ENCODE peak calls at places on chromosomes 13 and 19, in ten cellular contexts. One of them, this sample, is unnamed.

GRCh38 chr19:3961007-3961406 is 9.9 kb downstream of the DAPK3 start:
- DNase-seq in cardiac muscle cell: no peak
- DNase-seq in neural crest cell: no peak
- DNase-seq in pancreas: no peak
- DNase-seq in transverse colon: no peak
- DNase-seq in neural progenitor cell: no peak
- DNase-seq in fibroblast of lung: no peak
- DNase-seq in BJ: no peak
- DNase-seq in endothelial cell: no peak
- DNase-seq in PC-3: no peak
- DNase-seq in this sample: no peak

GRCh38 chr13:31310781-31311180 is 111.0 kb downstream of the B3GLCT start:
- DNase-seq in cardiac muscle cell: no peak
- DNase-seq in neural crest cell: no peak
- DNase-seq in pancreas: peak; percentile 35
- DNase-seq in transverse colon: no peak
- DNase-seq in neural progenitor cell: no peak
- DNase-seq in fibroblast of lung: no peak
- DNase-seq in BJ: no peak
- DNase-seq in endothelial cell: no peak
- DNase-seq in PC-3: no peak
- DNase-seq in this sample: no peak

GRCh38 chr19:38383184-38383583 is 4.7 kb downstream of the GGN start:
- DNase-seq in cardiac muscle cell: no peak
- DNase-seq in neural crest cell: no peak
- DNase-seq in pancreas: no peak
- DNase-seq in transverse colon: no peak
- DNase-seq in neural progenitor cell: no peak
- DNase-seq in fibroblast of lung: no peak
- DNase-seq in BJ: no peak
- DNase-seq in endothelial cell: no peak
- DNase-seq in PC-3: no peak
- DNase-seq in this sample: no peak

GRCh38 chr13:29160862-29161261 is 340.7 kb downstream of the MTUS2 start:
- DNase-seq in cardiac muscle cell: no peak
- DNase-seq in neural crest cell: no peak
- DNase-seq in pancreas: no peak
- DNase-seq in transverse colon: no peak
- DNase-seq in neural progenitor cell: no peak
- DNase-seq in fibroblast of lung: no peak
- DNase-seq in BJ: no peak
- DNase-seq in endothelial cell: no peak
- DNase-seq in PC-3: no peak
- DNase-seq in this sample: no peak

GRCh38 chr19:14198384-14199376 is 7.3 kb downstream of the ADGRL1 start:
- DNase-seq in cardiac muscle cell: no peak
- DNase-seq in neural crest cell: no peak
- DNase-seq in pancreas: no peak
- DNase-seq in transverse colon: no peak
- DNase-seq in neural progenitor cell: no peak
- DNase-seq in fibroblast of lung: peak; percentile 43
- DNase-seq in BJ: no peak
- DNase-seq in endothelial cell: no peak
- DNase-seq in PC-3: no peak
- DNase-seq in this sample: no peak

GRCh38 chr19:54178581-54179261 is 5.8 kb upstream of the TMC4 start:
- DNase-seq in cardiac muscle cell: peak; percentile 53
- DNase-seq in neural crest cell: no peak
- DNase-seq in pancreas: peak; percentile 65
- DNase-seq in transverse colon: no peak
- DNase-seq in neural progenitor cell: peak; percentile 66
- DNase-seq in fibroblast of lung: no peak
- DNase-seq in BJ: no peak
- DNase-seq in endothelial cell: no peak
- DNase-seq in PC-3: peak; percentile 42
- DNase-seq in this sample: no peak

GRCh38 chr13:20127563-20128458 is 33.0 kb downstream of the GJA3 start:
- DNase-seq in cardiac muscle cell: peak; percentile 69
- DNase-seq in neural crest cell: peak; percentile 63
- DNase-seq in pancreas: peak; percentile 88
- DNase-seq in transverse colon: peak; percentile 77
- DNase-seq in neural progenitor cell: peak; percentile 74
- DNase-seq in fibroblast of lung: peak; percentile 51
- DNase-seq in BJ: no peak
- DNase-seq in endothelial cell: peak; percentile 51
- DNase-seq in PC-3: peak; percentile 66
- DNase-seq in this sample: no peak

GRCh38 chr19:42816901-42817300 is 51.4 kb upstream of the PSG8 start:
- DNase-seq in cardiac muscle cell: no peak
- DNase-seq in neural crest cell: no peak
- DNase-seq in pancreas: no peak
- DNase-seq in transverse colon: no peak
- DNase-seq in neural progenitor cell: no peak
- DNase-seq in fibroblast of lung: no peak
- DNase-seq in BJ: no peak
- DNase-seq in endothelial cell: no peak
- DNase-seq in PC-3: no peak
- DNase-seq in this sample: no peak

GRCh38 chr19:6204212-6204611 is 68.7 kb downstream of the ACSBG2 start:
- DNase-seq in cardiac muscle cell: no peak
- DNase-seq in neural crest cell: no peak
- DNase-seq in pancreas: no peak
- DNase-seq in transverse colon: no peak
- DNase-seq in neural progenitor cell: no peak
- DNase-seq in fibroblast of lung: no peak
- DNase-seq in BJ: no peak
- DNase-seq in endothelial cell: no peak
- DNase-seq in PC-3: no peak
- DNase-seq in this sample: no peak

GRCh38 chr19:6196361-6196760 is 60.9 kb downstream of the ACSBG2 start:
- DNase-seq in cardiac muscle cell: no peak
- DNase-seq in neural crest cell: no peak
- DNase-seq in pancreas: peak; percentile 24
- DNase-seq in transverse colon: no peak
- DNase-seq in neural progenitor cell: no peak
- DNase-seq in fibroblast of lung: no peak
- DNase-seq in BJ: no peak
- DNase-seq in endothelial cell: no peak
- DNase-seq in PC-3: no peak
- DNase-seq in this sample: no peak

GRCh38 chr19:6204866-6205723 is 69.6 kb downstream of the ACSBG2 start:
- DNase-seq in cardiac muscle cell: no peak
- DNase-seq in neural crest cell: no peak
- DNase-seq in pancreas: peak; percentile 35
- DNase-seq in transverse colon: no peak
- DNase-seq in neural progenitor cell: no peak
- DNase-seq in fibroblast of lung: no peak
- DNase-seq in BJ: no peak
- DNase-seq in endothelial cell: no peak
- DNase-seq in PC-3: no peak
- DNase-seq in this sample: no peak

GRCh38 chr19:6198896-6199239 is 63.4 kb downstream of the ACSBG2 start:
- DNase-seq in cardiac muscle cell: no peak
- DNase-seq in neural crest cell: no peak
- DNase-seq in pancreas: no peak
- DNase-seq in transverse colon: no peak
- DNase-seq in neural progenitor cell: no peak
- DNase-seq in fibroblast of lung: no peak
- DNase-seq in BJ: no peak
- DNase-seq in endothelial cell: no peak
- DNase-seq in PC-3: no peak
- DNase-seq in this sample: no peak

GRCh38 chr19:6199240-6199983 is 63.9 kb downstream of the ACSBG2 start:
- DNase-seq in cardiac muscle cell: peak; percentile 99
- DNase-seq in neural crest cell: peak; percentile 98
- DNase-seq in pancreas: peak; percentile 100
- DNase-seq in transverse colon: peak; percentile 100
- DNase-seq in neural progenitor cell: peak; percentile 100
- DNase-seq in fibroblast of lung: peak; percentile 99
- DNase-seq in BJ: peak; percentile 94
- DNase-seq in endothelial cell: peak; percentile 99
- DNase-seq in PC-3: peak; percentile 99
- DNase-seq in this sample: peak; percentile 98
- TF ChIP-seq CTCF in cardiac muscle cell: peak; percentile 30
- TF ChIP-seq CTCF in neural crest cell: peak; percentile 47
- TF ChIP-seq CTCF in pancreas: no peak
- TF ChIP-seq CTCF in transverse colon: peak; percentile 79
- TF ChIP-seq CTCF in neural progenitor cell: peak; percentile 24
- TF ChIP-seq CTCF in fibroblast of lung: peak; percentile 35
- TF ChIP-seq CTCF in BJ: peak; percentile 44
- TF ChIP-seq CTCF in endothelial cell: peak; percentile 11
- TF ChIP-seq CTCF in PC-3: no peak
- TF ChIP-seq CTCF in this sample: no peak

GRCh38 chr19:1769645-1769985 is 16.3 kb downstream of the ONECUT3 start:
- DNase-seq in cardiac muscle cell: no peak
- DNase-seq in neural crest cell: no peak
- DNase-seq in pancreas: peak; percentile 32
- DNase-seq in transverse colon: no peak
- DNase-seq in neural progenitor cell: no peak
- DNase-seq in fibroblast of lung: no peak
- DNase-seq in BJ: no peak
- DNase-seq in endothelial cell: no peak
- DNase-seq in PC-3: no peak
- DNase-seq in this sample: no peak

GRCh38 chr19:1766800-1767352 is 13.6 kb downstream of the ONECUT3 start:
- DNase-seq in cardiac muscle cell: no peak
- DNase-seq in neural crest cell: no peak
- DNase-seq in pancreas: peak; percentile 40
- DNase-seq in transverse colon: no peak
- DNase-seq in neural progenitor cell: no peak
- DNase-seq in fibroblast of lung: no peak
- DNase-seq in BJ: no peak
- DNase-seq in endothelial cell: no peak
- DNase-seq in PC-3: no peak
- DNase-seq in this sample: no peak

GRCh38 chr19:1767464-1767933 is 14.2 kb downstream of the ONECUT3 start:
- DNase-seq in cardiac muscle cell: peak; percentile 44
- DNase-seq in neural crest cell: peak; percentile 78
- DNase-seq in pancreas: peak; percentile 70
- DNase-seq in transverse colon: peak; percentile 46
- DNase-seq in neural progenitor cell: peak; percentile 67
- DNase-seq in fibroblast of lung: no peak
- DNase-seq in BJ: no peak
- DNase-seq in endothelial cell: peak; percentile 75
- DNase-seq in PC-3: peak; percentile 41
- DNase-seq in this sample: no peak

GRCh38 chr19:1768918-1769644 is 15.8 kb downstream of the ONECUT3 start:
- DNase-seq in cardiac muscle cell: no peak
- DNase-seq in neural crest cell: no peak
- DNase-seq in pancreas: peak; percentile 36
- DNase-seq in transverse colon: no peak
- DNase-seq in neural progenitor cell: no peak
- DNase-seq in fibroblast of lung: no peak
- DNase-seq in BJ: no peak
- DNase-seq in endothelial cell: no peak
- DNase-seq in PC-3: no peak
- DNase-seq in this sample: no peak

DNA sequence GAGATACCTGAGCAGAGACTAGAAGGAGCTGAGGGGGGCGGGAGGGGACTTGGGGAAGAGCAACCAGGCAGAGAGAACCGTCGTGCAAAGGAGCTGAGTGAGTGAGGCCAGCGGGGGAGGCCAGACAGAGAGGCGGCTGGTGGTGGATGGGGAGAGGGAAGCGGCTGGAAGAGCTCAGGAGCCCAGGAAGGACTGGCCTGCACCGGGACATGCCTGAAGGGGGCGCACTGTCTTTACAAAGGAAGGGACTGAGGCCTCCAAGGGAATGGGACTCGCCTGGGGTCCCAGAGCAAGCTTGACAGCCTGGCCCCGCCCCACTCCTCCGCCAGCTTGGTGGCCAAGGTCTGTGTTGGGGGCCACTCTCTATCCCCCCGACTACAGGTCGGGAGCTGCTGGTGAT is 14.9 kb downstream of the ONECUT3 start:
- DNase-seq in cardiac muscle cell: peak; percentile 53
- DNase-seq in neural crest cell: peak; percentile 64
- DNase-seq in pancreas: peak; percentile 43
- DNase-seq in transverse colon: peak; percentile 20
- DNase-seq in neural progenitor cell: peak; percentile 75
- DNase-seq in fibroblast of lung: no peak
- DNase-seq in BJ: no peak
- DNase-seq in endothelial cell: peak; percentile 39
- DNase-seq in PC-3: no peak
- DNase-seq in this sample: no peak
- TF ChIP-seq CTCF in cardiac muscle cell: peak; percentile 44
- TF ChIP-seq CTCF in neural crest cell: peak; percentile 35
- TF ChIP-seq CTCF in pancreas: no peak
- TF ChIP-seq CTCF in transverse colon: no peak
- TF ChIP-seq CTCF in neural progenitor cell: peak; percentile 53
- TF ChIP-seq CTCF in fibroblast of lung: peak; percentile 29
- TF ChIP-seq CTCF in BJ: peak; percentile 39
- TF ChIP-seq CTCF in endothelial cell: no peak
- TF ChIP-seq CTCF in PC-3: peak; percentile 28
- TF ChIP-seq CTCF in this sample: peak; percentile 5

DNA sequence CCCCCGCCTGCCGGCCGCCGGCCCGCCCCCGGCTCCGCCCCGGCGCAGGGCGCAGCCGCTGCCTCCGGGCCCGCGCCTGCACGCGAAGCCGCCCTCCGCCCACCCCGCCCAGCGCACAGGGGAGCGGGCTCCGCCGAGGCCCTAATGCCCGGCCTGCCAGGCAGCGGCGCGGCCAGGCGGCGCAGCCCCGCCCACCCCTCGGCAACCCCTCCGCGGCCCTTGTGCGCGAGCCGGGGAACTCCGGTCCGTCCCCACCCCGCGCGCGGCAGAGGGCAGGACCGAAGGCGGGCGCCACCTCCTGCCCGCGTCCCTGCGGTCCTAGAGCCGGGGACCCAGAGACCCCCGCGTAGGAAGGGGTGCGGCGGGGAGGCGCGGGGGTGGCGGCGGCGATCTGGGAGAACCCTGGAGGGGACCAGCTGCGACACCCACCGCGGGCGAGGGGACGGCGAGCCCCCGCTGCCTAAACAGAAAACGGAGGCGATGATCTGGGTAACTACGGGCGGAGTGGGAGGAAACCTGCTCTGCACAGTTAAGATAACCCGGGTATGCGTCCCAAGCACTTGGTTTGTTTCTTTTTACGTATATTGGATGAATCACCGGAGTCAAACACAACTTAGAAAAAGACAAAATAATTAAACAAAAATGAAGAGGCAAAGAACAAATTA is 351 bp upstream of the USP12 start:
- DNase-seq in cardiac muscle cell: peak; percentile 96
- DNase-seq in neural crest cell: peak; percentile 84
- DNase-seq in pancreas: peak; percentile 97
- DNase-seq in transverse colon: peak; percentile 96
- DNase-seq in neural progenitor cell: peak; percentile 96
- DNase-seq in fibroblast of lung: peak; percentile 91
- DNase-seq in BJ: peak; percentile 56
- DNase-seq in endothelial cell: peak; percentile 96
- DNase-seq in PC-3: peak; percentile 86
- DNase-seq in this sample: peak; percentile 89
- TF ChIP-seq CTCF in cardiac muscle cell: no peak
- TF ChIP-seq CTCF in neural crest cell: no peak
- TF ChIP-seq CTCF in pancreas: no peak
- TF ChIP-seq CTCF in transverse colon: no peak
- TF ChIP-seq CTCF in neural progenitor cell: peak; percentile 18
- TF ChIP-seq CTCF in fibroblast of lung: no peak
- TF ChIP-seq CTCF in BJ: peak; percentile 20
- TF ChIP-seq CTCF in endothelial cell: no peak
- TF ChIP-seq CTCF in PC-3: no peak
- TF ChIP-seq CTCF in this sample: no peak

DNA sequence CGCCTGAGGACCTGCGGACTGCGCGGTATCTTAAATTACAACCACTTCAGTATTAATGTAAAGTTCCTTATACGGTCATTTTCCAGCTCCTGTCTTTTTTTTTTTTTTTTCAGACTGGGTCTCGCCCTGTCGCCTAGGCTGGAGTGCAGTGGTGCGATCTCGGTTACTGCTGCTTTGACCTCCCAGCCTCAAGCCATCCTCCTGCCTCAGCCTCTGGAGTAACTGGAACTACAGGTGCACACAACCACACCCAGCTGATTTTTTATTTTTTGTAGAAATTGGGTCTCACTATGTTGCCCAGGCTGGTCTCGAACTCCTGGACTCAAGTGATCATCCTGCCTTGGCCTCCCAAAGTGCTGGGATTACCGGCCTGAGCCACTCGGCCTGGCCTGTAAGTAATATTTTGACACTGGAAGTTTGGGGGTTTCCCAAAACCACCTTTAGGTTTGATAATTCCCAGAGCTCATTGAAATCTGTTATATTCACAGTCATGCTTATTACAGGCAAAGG is 406 bp upstream of the EID2B start:
- DNase-seq in cardiac muscle cell: no peak
- DNase-seq in neural crest cell: no peak
- DNase-seq in pancreas: no peak
- DNase-seq in transverse colon: no peak
- DNase-seq in neural progenitor cell: no peak
- DNase-seq in fibroblast of lung: no peak
- DNase-seq in BJ: no peak
- DNase-seq in endothelial cell: no peak
- DNase-seq in PC-3: no peak
- DNase-seq in this sample: no peak
- TF ChIP-seq CTCF in cardiac muscle cell: no peak
- TF ChIP-seq CTCF in neural crest cell: peak; percentile 22
- TF ChIP-seq CTCF in pancreas: no peak
- TF ChIP-seq CTCF in transverse colon: no peak
- TF ChIP-seq CTCF in neural progenitor cell: no peak
- TF ChIP-seq CTCF in fibroblast of lung: no peak
- TF ChIP-seq CTCF in BJ: no peak
- TF ChIP-seq CTCF in endothelial cell: peak; percentile 28
- TF ChIP-seq CTCF in PC-3: no peak
- TF ChIP-seq CTCF in this sample: no peak

This sample was measured in AG09319.